ENCODE peak calls at places on chromosomes 7 and 10, in six cellular contexts. J is HL-60, Q is suprapubic skin, Y is Panc1, T is GM23338, O is K562. E is an unnamed sample.

GRCh38 chr7:7276151-7276550 is 93.8 kb downstream of the C1GALT1 start:
- DNase-seq in J (no peak), O (no peak), Q (no peak), Y (no peak), T (no peak), E (no peak)

GRCh38 chr10:123134058-123134914 is 1.5 kb upstream of the HMX3 start:
- DNase-seq in Y (no peak), T (peak; percentile 52), O (no peak), J (no peak), Q (no peak), E (no peak)

GRCh38 chr7:80790877-80791276 is 128.0 kb downstream of the SEMA3C start:
- DNase-seq in T (no peak), Q (no peak), O (no peak), Y (no peak), J (no peak), E (no peak)

GRCh38 chr7:95547949-95548348 is 48.4 kb downstream of the PDK4 start:
- DNase-seq in O (no peak), Y (no peak), J (no peak), Q (no peak), T (no peak), E (no peak)

GRCh38 chr10:21144047-21144446 is 246.9 kb upstream of the NEBL start:
- DNase-seq in T (peak; percentile 14), J (no peak), Y (no peak), O (no peak), Q (no peak), E (no peak)

GRCh38 chr7:73844848-73845460 is 2.6 kb upstream of the METTL27 start:
- DNase-seq in T (no peak), O (no peak), J (no peak), Q (no peak), Y (no peak), E (no peak)

GRCh38 chr10:14751576-14752330 is 22.9 kb downstream of the FAM107B start:
- DNase-seq in Q (no peak), T (peak; percentile 24), J (peak; percentile 70), Y (no peak), O (no peak), E (no peak)

GRCh38 chr10:45673074-45673628 is 579 bp upstream of the ZFAND4 start:
- DNase-seq in O (no peak), Q (no peak), Y (no peak), J (no peak), T (peak; percentile 39), E (no peak)

GRCh38 chr7:117132385-117133120 is 179.3 kb downstream of the ST7 start:
- DNase-seq in O (no peak), J (no peak), T (no peak), Y (peak; percentile 74), Q (no peak), E (no peak)

GRCh38 chr10:80493482-80494021 is 39.4 kb downstream of the TSPAN14 start:
- DNase-seq in O (no peak), Q (no peak), J (peak; percentile 63), Y (no peak), T (no peak), E (no peak)

GRCh38 chr10:60073781-60074656 is 167.7 kb upstream of the CCDC6 start:
- DNase-seq in Q (no peak), Y (no peak), J (no peak), O (peak; percentile 75), T (no peak), E (no peak)

GRCh38 chr10:1316107-1316805 is 260.1 kb downstream of the WDR37 start:
- DNase-seq in Y (no peak), Q (no peak), O (no peak), T (no peak), J (no peak), E (no peak)

GRCh38 chr10:1324914-1325313 is 268.7 kb downstream of the WDR37 start:
- DNase-seq in Y (no peak), J (no peak), T (no peak), O (no peak), Q (no peak), E (no peak)

GRCh38 chr10:1316806-1317131 is 260.6 kb downstream of the WDR37 start:
- DNase-seq in Y (no peak), Q (no peak), J (no peak), O (no peak), T (no peak), E (no peak)

GRCh38 chr10:1323951-1324350 is 267.8 kb downstream of the WDR37 start:
- DNase-seq in O (no peak), Y (no peak), T (no peak), J (no peak), Q (no peak), E (no peak)

GRCh38 chr10:1320739-1321331 is 264.6 kb downstream of the WDR37 start:
- DNase-seq in O (no peak), T (no peak), J (no peak), Y (no peak), Q (no peak), E (no peak)
- TF ChIP-seq POLR2AphosphoS5 in O (no peak), T (no peak), J (no peak), Y (no peak), Q (no peak), E (no peak)

DNA sequence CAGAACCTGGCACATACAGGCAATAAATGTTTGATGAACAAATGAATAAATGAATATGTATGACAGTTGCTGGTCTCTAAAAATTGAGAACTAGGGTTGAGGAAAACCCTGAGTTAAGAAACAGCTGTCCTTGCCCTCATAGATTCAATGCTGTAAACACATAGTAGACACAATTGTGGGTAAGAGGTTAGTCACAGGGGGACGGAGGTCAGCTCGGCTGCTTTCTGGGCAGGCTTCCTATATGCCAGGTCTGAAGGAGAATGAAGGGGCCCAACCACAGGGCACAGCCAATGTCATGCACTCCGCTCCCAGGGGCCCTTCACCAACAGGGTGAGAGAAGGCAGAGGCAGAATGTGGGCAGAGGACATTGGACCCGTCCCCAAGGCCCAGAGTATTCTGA is 143.3 kb upstream of the RSU1 start:
- DNase-seq in J (no peak), Y (no peak), O (no peak), T (no peak), Q (no peak), E (no peak)
- TF ChIP-seq POLR2AphosphoS5 in J (no peak), Y (no peak), O (no peak), T (no peak), Q (no peak), E (no peak)

DNA sequence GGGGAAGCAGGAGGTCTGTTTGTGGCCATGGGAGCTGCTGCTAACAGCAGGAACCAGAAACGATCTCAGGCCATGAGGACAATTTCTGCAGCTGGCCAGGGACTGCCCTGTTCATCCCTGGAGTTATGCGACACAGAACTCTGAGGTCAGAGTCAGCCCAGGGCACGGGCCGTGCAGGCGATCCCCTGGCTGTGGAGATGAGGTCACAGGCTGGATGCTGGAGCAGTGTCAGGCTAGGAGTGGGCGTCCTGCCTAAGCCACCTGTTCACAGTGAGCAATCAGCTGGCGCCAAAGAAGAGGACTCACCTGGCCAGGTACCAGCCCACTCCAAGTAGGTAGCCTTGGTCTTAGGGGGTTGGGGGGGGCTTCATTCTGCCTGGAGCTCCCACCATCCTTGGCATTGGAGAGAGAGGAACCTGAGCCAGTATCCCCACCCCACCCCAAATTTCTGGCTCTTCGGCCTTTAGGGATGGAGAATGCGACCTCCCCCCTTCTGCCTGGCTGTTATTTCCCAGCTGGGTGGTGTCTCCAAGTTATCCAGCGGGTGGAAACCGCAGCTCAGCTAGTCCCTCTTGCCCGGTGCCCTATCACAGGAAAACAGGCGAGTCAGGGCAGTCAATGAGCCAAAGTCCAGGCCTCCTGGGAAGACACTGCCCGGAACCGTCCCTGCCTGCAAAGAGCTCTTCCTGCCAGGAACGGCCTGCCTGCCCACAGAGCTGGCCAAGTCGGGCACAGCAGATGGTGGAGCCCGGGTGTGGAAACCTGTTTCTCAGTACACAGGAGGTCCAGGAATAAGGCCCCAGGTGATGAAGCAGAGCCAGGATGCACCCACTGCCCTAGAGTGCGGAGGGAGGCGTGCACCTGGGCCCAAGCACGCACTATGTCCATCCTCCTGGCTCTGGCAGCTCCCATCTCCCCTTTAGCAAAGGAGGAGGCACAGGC is 1.8 kb upstream of the TTYH3 start:
- DNase-seq in O (no peak), J (no peak), Q (no peak), Y (no peak), T (no peak), E (no peak)
- TF ChIP-seq POLR2AphosphoS5 in O (no peak), J (no peak), Q (no peak), Y (no peak), T (no peak), E (no peak)

DNA sequence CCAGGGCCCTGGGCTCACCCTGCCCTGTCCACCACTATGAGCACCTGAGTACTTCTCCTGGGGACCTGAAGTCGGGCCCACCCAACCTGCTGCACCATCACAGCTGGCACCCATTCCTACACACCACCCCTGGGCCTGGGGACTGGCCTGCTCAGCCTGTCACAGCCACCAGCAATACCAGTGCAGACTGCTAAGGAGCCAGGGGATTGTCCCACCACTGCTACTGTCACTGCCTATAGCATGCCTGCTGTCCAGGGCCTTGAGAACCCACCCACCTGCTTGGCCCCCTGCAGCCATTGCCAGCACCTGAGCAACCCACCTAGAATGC is 624.8 kb upstream of the FOXK1 start:
- DNase-seq in O (no peak), T (no peak), Y (no peak), Q (no peak), J (no peak), E (no peak)
- TF ChIP-seq POLR2AphosphoS5 in O (no peak), T (no peak), Y (no peak), Q (no peak), J (no peak), E (no peak)

DNA sequence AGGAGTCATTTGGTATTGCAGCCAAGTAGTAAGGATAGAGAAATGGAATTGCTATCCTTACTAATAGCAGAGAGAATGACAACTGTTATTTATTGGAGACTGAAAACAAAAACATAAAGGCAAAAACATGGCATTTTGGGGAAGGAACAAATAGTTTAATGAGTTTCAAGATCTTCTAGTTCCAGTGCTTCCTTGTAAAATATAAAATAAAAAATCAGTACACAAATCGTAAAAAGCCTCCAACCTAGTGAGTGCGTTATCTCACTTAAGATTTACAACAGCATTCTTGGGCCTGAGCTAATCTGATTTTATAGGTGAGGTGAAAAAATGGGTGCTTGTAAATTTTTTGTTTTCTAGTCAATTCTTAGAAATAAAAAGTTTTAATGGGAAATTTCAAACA is 3.3 kb downstream of the RBM33 start:
- DNase-seq in O (no peak), J (no peak), Q (no peak), Y (no peak), T (no peak), E (no peak)
- TF ChIP-seq POLR2AphosphoS5 in O (no peak), J (no peak), Q (no peak), Y (no peak), T (no peak), E (no peak)

DNA sequence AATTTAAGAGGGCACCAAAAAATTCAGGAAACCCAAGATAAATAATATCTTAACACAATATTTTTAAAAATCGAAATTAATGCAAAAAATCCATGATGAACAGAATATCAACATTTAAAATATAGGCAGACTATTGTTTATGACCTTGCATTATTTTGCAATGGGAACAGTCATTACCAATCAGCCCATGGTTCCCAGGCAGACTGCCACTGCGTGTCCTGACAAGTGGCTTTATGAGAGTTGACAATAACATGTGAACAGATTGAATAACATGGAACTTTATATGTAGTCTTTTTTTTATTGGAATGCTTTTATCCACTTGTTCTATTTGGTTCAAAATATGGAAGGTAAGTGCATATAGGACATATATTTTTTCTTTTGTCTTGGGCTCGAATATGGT is 3.1 kb upstream of the AVPI1 start:
- DNase-seq in Q (no peak), Y (no peak), J (no peak), T (no peak), O (no peak), E (no peak)
- TF ChIP-seq POLR2AphosphoS5 in Q (peak; percentile 13), Y (no peak), J (no peak), T (no peak), O (no peak), E (no peak)

GRCh38 chr7:25659841-25660240 is 431.6 kb upstream of the NPVF start:
- DNase-seq in Y (no peak), T (no peak), Q (no peak), O (no peak), J (no peak), E (no peak)
- TF ChIP-seq POLR2AphosphoS5 in Y (no peak), T (no peak), Q (no peak), O (no peak), J (no peak), E (no peak)

GRCh38 chr7:473870-474604 is 45.6 kb downstream of the PDGFA start:
- DNase-seq in Q (peak; percentile 63), O (no peak), Y (no peak), J (no peak), T (no peak), E (no peak)
- TF ChIP-seq POLR2AphosphoS5 in Q (no peak), O (no peak), Y (no peak), J (no peak), T (no peak), E (no peak)